ENCODE peak calls at places on chromosomes 13 and 19, in nine cellular contexts. S, M, O, C, N, P, U, T and D are unnamed samples.

GRCh38 chr19:38543807-38544568 is 73.8 kb downstream of the MAP4K1 start:
- DNase-seq in S (peak; percentile 83), M (peak; percentile 80), O (no peak), C (no peak), N (no peak), P (no peak), U (peak; percentile 85), T (no peak), D (peak; percentile 22)

GRCh38 chr19:48618278-48618915 is 581 bp downstream of the RPL18 start:
- DNase-seq in S (peak; percentile 9), M (no peak), O (no peak), C (no peak), N (no peak), P (no peak), U (peak; percentile 33), T (no peak), D (no peak)

GRCh38 chr13:111118898-111119607 is 3.9 kb downstream of the ARHGEF7 start:
- DNase-seq in S (no peak), M (no peak), O (no peak), C (no peak), N (no peak), P (no peak), U (no peak), T (no peak), D (no peak)

GRCh38 chr19:5955638-5955935 is 22.4 kb downstream of the RANBP3 start:
- DNase-seq in S (no peak), M (peak; percentile 59), O (no peak), C (no peak), N (no peak), P (no peak), U (no peak), T (no peak), D (no peak)

GRCh38 chr13:105142556-105142955 is 1392.9 kb downstream of the EFNB2 start:
- DNase-seq in S (no peak), M (no peak), O (no peak), C (no peak), N (no peak), P (no peak), U (no peak), T (no peak), D (no peak)

GRCh38 chr13:47671762-47672161 is 329.3 kb downstream of the SUCLA2 start:
- DNase-seq in S (no peak), M (no peak), O (no peak), C (no peak), N (no peak), P (no peak), U (no peak), T (no peak), D (no peak)

GRCh38 chr19:480016-480855 is 16.1 kb upstream of the MADCAM1 start:
- DNase-seq in S (no peak), M (peak; percentile 42), O (peak; percentile 39), C (peak; percentile 31), N (no peak), P (no peak), U (peak; percentile 47), T (peak; percentile 86), D (peak; percentile 28)

GRCh38 chr19:18863843-18864362 is 32.1 kb downstream of the CERS1 start:
- DNase-seq in S (no peak), M (no peak), O (no peak), C (no peak), N (no peak), P (no peak), U (no peak), T (no peak), D (no peak)

GRCh38 chr19:17281391-17282304 is at the start of gene ANKLE1:
- DNase-seq in S (no peak), M (no peak), O (no peak), C (no peak), N (no peak), P (no peak), U (peak; percentile 61), T (peak; percentile 18), D (no peak)

GRCh38 chr19:33723512-33723911 is 73.2 kb upstream of the KCTD15 start:
- DNase-seq in S (no peak), M (no peak), O (no peak), C (no peak), N (no peak), P (no peak), U (no peak), T (no peak), D (no peak)

GRCh38 chr13:44311011-44311481 is 62.6 kb upstream of the SERP2 start:
- DNase-seq in S (no peak), M (peak; percentile 52), O (no peak), C (no peak), N (no peak), P (no peak), U (peak; percentile 85), T (no peak), D (no peak)

GRCh38 chr19:6739390-6739883 is at the start of gene TRIP10:
- DNase-seq in S (peak; percentile 89), M (peak; percentile 82), O (peak; percentile 82), C (peak; percentile 72), N (no peak), P (peak; percentile 69), U (peak; percentile 90), T (peak; percentile 71), D (peak; percentile 78)

GRCh38 chr19:2291185-2291751 is 9.3 kb upstream of the PEAK3 start:
- DNase-seq in S (no peak), M (no peak), O (no peak), C (no peak), N (no peak), P (no peak), U (no peak), T (peak; percentile 62), D (no peak)

GRCh38 chr13:102555914-102556553 is 40.8 kb upstream of the TPP2 start:
- DNase-seq in S (peak; percentile 65), M (peak; percentile 56), O (no peak), C (peak; percentile 11), N (no peak), P (no peak), U (no peak), T (peak; percentile 20), D (no peak)

GRCh38 chr19:44738603-44739585 is 9.6 kb upstream of the BCL3 start:
- DNase-seq in S (no peak), M (no peak), O (no peak), C (no peak), N (no peak), P (no peak), U (peak; percentile 83), T (no peak), D (no peak)

GRCh38 chr19:56312337-56312736 is 2.3 kb downstream of the ZSCAN5A start:
- DNase-seq in S (no peak), M (no peak), O (no peak), C (no peak), N (no peak), P (no peak), U (no peak), T (no peak), D (no peak)

GRCh38 chr19:14544977-14545715 is 15.8 kb downstream of the TECR start:
- DNase-seq in S (no peak), M (no peak), O (no peak), C (no peak), N (no peak), P (no peak), U (peak; percentile 45), T (no peak), D (no peak)

GRCh38 chr13:50589139-50589538 is 254.4 kb downstream of the DLEU7 start:
- DNase-seq in S (no peak), M (peak; percentile 80), O (no peak), C (no peak), N (no peak), P (no peak), U (no peak), T (no peak), D (no peak)

GRCh38 chr19:41792513-41793413 is 3.6 kb upstream of the CEACAM3 start:
- DNase-seq in S (peak; percentile 52), M (peak; percentile 37), O (peak; percentile 19), C (peak; percentile 27), N (no peak), P (peak; percentile 20), U (peak; percentile 77), T (peak; percentile 25), D (no peak)

GRCh38 chr13:43128504-43128929 is 105.1 kb downstream of the DNAJC15 start:
- DNase-seq in S (no peak), M (peak; percentile 21), O (no peak), C (no peak), N (no peak), P (no peak), U (no peak), T (no peak), D (no peak)

GRCh38 chr19:8451885-8452284 is 7.1 kb downstream of the HNRNPM start:
- DNase-seq in S (no peak), M (peak; percentile 48), O (no peak), C (peak; percentile 12), N (no peak), P (no peak), U (peak; percentile 53), T (no peak), D (no peak)

GRCh38 chr19:35095667-35096368 is 19.8 kb upstream of the FXYD3 start:
- DNase-seq in S (no peak), M (no peak), O (no peak), C (no peak), N (no peak), P (no peak), U (no peak), T (no peak), D (no peak)

GRCh38 chr13:112896736-112897602 is 72.0 kb upstream of the MCF2L start:
- DNase-seq in S (no peak), M (no peak), O (no peak), C (no peak), N (no peak), P (no peak), U (peak; percentile 19), T (no peak), D (no peak)

GRCh38 chr13:87331178-87331577 is 340.0 kb upstream of the SLITRK5 start:
- DNase-seq in S (no peak), M (peak; percentile 74), O (no peak), C (no peak), N (no peak), P (no peak), U (peak; percentile 61), T (no peak), D (no peak)

GRCh38 chr13:31427151-31427867 is 227.5 kb downstream of the B3GLCT start:
- DNase-seq in S (no peak), M (no peak), O (no peak), C (no peak), N (no peak), P (no peak), U (no peak), T (no peak), D (no peak)

GRCh38 chr19:38617764-38618589 is at the start of gene MAP4K1:
- DNase-seq in S (peak; percentile 89), M (no peak), O (peak; percentile 57), C (peak; percentile 62), N (no peak), P (no peak), U (peak; percentile 37), T (no peak), D (peak; percentile 63)

GRCh38 chr19:35718345-35719041 is 690 bp downstream of the KMT2B start:
- DNase-seq in S (peak; percentile 46), M (no peak), O (peak; percentile 32), C (peak; percentile 42), N (no peak), P (no peak), U (peak; percentile 35), T (peak; percentile 29), D (peak; percentile 37)

GRCh38 chr19:28394705-28395104 is 818.2 kb downstream of the UQCRFS1 start:
- DNase-seq in S (peak; percentile 54), M (no peak), O (no peak), C (no peak), N (no peak), P (no peak), U (no peak), T (no peak), D (no peak)

GRCh38 chr19:13381827-13382632 is 124.2 kb downstream of the CACNA1A start:
- DNase-seq in S (no peak), M (no peak), O (no peak), C (no peak), N (no peak), P (no peak), U (no peak), T (no peak), D (no peak)

GRCh38 chr13:99326012-99326411 is 18.8 kb upstream of the GPR183 start:
- DNase-seq in S (peak; percentile 49), M (no peak), O (no peak), C (no peak), N (no peak), P (no peak), U (no peak), T (no peak), D (no peak)

GRCh38 chr19:566403-566802 is 6.0 kb upstream of the BSG start:
- DNase-seq in S (no peak), M (peak; percentile 93), O (no peak), C (no peak), N (no peak), P (no peak), U (peak; percentile 79), T (no peak), D (no peak)